ENCODE peak calls at places on chromosomes 4 and X, in six cellular contexts. J is gastrocnemius medialis, K is prostate gland, Y is breast epithelium, C is A549, B is tibial nerve. G is an unnamed sample.
A peak's percentile ranks its signal among the peaks of the same experiment; 100 is the strongest.

GRCh38 chrX:72094894-72095293 is 36.8 kb downstream of the RTL5 start:
- DNase-seq in B (no peak), J (no peak), K (no peak), Y (no peak), C (no peak), G (no peak)

GRCh38 chrX:110915579-110915978 is 120.0 kb upstream of the CHRDL1 start:
- DNase-seq in Y (no peak), K (no peak), C (no peak), B (no peak), J (no peak), G (no peak)

GRCh38 chr4:144787365-144788263 is 141.7 kb downstream of the HHIP start:
- DNase-seq in B (no peak), Y (no peak), K (no peak), C (peak; percentile 7), J (no peak), G (no peak)

GRCh38 chrX:41931591-41931990 is 8.2 kb upstream of the CASK start:
- DNase-seq in J (no peak), K (no peak), Y (no peak), B (no peak), C (no peak), G (no peak)

GRCh38 chr4:137819964-137820383 is 287.7 kb upstream of the PCDH18 start:
- DNase-seq in B (no peak), J (no peak), C (peak; percentile 1), Y (no peak), K (peak; percentile 9), G (no peak)

GRCh38 chrX:28498658-28499057 is 88.6 kb upstream of the IL1RAPL1 start:
- DNase-seq in J (no peak), Y (no peak), C (no peak), K (no peak), B (no peak), G (no peak)

GRCh38 chr4:140237616-140238352 is 83.8 kb upstream of the MAML3 start:
- DNase-seq in C (no peak), K (peak; percentile 50), Y (peak; percentile 54), J (peak; percentile 70), B (peak; percentile 64), G (peak; percentile 86)

GRCh38 chrX:111101580-111101979 is 5.6 kb downstream of the PAK3 start:
- DNase-seq in Y (no peak), C (no peak), K (no peak), J (no peak), B (no peak), G (peak; percentile 37)

GRCh38 chr4:7195138-7195510 is 2.8 kb downstream of the SORCS2 start:
- DNase-seq in B (peak; percentile 11), C (no peak), J (no peak), K (no peak), Y (peak; percentile 17), G (peak; percentile 14)

GRCh38 chr4:98851806-98852205 is 77.1 kb downstream of the EIF4E start:
- DNase-seq in K (no peak), C (no peak), J (no peak), B (no peak), Y (no peak), G (no peak)

GRCh38 chrX:12867746-12868145 is 874 bp downstream of the TLR7 start:
- DNase-seq in C (no peak), B (no peak), J (no peak), Y (no peak), K (no peak), G (no peak)

GRCh38 chr4:161252520-161253141 is 911.2 kb downstream of the FSTL5 start:
- DNase-seq in C (peak; percentile 11), Y (no peak), J (no peak), K (no peak), B (no peak), G (no peak)

GRCh38 chr4:156815717-156816319 is 155.8 kb downstream of the PDGFC start:
- DNase-seq in Y (no peak), J (no peak), C (no peak), B (no peak), K (no peak), G (no peak)

GRCh38 chrX:13223868-13224555 is 95.8 kb downstream of the ATXN3L start:
- DNase-seq in K (no peak), C (peak; percentile 64), J (no peak), B (no peak), Y (no peak), G (no peak)

GRCh38 chr4:99635601-99636000 is 22.0 kb downstream of the C4orf54 start:
- DNase-seq in J (no peak), C (no peak), Y (no peak), K (no peak), B (no peak), G (no peak)

GRCh38 chrX:154013614-154014360 is 5.9 kb downstream of the IRAK1 start:
- DNase-seq in Y (no peak), C (peak; percentile 64), K (no peak), J (no peak), B (no peak), G (peak; percentile 46)

GRCh38 chr4:74529284-74530041 is 84.5 kb downstream of the AREG start:
- DNase-seq in J (no peak), K (no peak), Y (no peak), C (no peak), B (no peak), G (no peak)

GRCh38 chrX:108165349-108166111 is 74.0 kb downstream of the ATG4A start:
- DNase-seq in Y (no peak), B (no peak), K (no peak), C (peak; percentile 38), J (no peak), G (peak; percentile 31)

GRCh38 chr4:52932586-52933482 is 70.7 kb downstream of the RASL11B start:
- DNase-seq in B (no peak), Y (no peak), K (no peak), J (no peak), C (no peak), G (no peak)

GRCh38 chrX:111123125-111123524 is 27.1 kb downstream of the PAK3 start:
- DNase-seq in J (no peak), Y (no peak), C (no peak), K (no peak), B (no peak), G (no peak)

GRCh38 chr4:187362937-187363336 is 632.6 kb upstream of the ZFP42 start:
- DNase-seq in J (no peak), B (no peak), K (no peak), C (no peak), Y (no peak), G (no peak)

DNA sequence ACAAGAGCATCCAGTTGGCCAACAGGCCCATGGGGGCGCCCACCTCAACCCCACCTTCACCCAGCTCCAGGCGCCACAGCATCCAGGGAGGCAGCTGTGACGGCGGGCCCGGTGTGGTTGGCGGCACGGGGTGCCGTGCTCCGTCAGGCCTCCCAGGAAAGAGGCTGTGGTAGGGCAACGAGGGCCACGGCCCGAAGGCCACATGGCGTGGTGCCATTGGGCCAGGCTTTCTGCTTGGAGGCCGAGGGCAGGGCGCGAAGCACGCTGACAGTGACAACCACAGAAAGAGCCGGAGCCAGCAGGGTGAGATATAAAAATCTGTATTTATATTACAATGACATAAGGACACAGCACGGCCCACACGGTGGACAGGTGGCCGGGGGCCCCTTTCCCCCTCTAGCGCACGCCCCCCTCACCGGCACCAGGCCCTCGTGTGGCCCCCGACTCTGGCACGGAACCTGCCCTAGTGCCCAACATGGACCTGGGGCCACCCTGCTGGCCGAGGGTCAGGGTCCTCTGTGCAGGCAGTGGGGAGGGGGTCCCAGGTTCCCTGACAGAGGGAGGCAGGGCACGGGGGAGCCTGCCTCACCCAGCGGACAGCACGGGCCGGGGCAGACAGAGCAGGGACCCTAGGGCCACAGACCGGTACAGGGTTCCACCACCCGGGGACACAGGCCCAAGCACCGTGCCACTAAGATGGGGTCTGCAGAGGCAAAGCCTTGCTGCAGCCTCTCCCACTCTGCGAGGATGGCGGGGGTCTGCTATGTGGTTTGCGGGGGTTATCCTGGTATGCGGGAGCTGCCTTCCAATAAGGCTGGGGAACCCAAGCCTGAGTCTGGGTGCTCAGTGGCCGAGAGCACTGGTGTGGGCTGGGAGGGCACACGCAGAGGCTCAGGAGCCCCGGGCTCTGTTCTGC is 5.5 kb upstream of the HAUS3 start:
- DNase-seq in K (no peak), Y (no peak), B (no peak), J (no peak), C (no peak), G (peak; percentile 15)
- TF ChIP-seq POLR2A in K (no peak), Y (no peak), B (no peak), J (no peak), C (no peak), G (no peak)

GRCh38 chr4:82784615-82785247 is 13.9 kb downstream of the SCD5 start:
- DNase-seq in J (no peak), B (no peak), C (no peak), K (no peak), Y (no peak), G (no peak)

GRCh38 chr4:82786004-82786400 is 12.6 kb downstream of the SCD5 start:
- DNase-seq in J (no peak), K (no peak), C (no peak), B (no peak), Y (no peak), G (no peak)

GRCh38 chr4:82785248-82786003 is 13.2 kb downstream of the SCD5 start:
- DNase-seq in J (no peak), K (no peak), C (peak; percentile 48), B (no peak), Y (no peak), G (no peak)

GRCh38 chr4:82780398-82781231 is 18.0 kb downstream of the SCD5 start:
- DNase-seq in B (peak; percentile 83), K (peak; percentile 49), J (no peak), C (no peak), Y (peak; percentile 69), G (peak; percentile 49)

DNA sequence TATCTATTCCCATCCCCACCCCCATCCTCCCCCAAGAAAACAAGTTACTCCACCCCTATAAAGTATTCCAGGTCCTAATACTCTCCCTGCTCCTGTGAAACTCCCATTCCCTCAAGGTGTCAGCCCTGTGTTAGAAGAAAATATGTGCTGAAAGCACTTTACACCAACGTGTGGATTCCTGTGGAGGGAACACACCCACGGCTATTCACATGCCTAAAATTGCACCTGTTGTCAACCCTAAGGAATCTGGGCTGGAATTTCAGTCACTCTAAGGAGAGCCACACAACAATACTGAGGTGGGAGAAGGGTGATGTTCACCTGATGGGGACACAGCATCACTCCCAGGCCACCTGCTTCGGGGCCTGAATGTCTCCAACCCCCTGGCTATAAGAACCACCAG is 16.0 kb downstream of the SCD5 start:
- DNase-seq in J (no peak), B (no peak), K (no peak), C (no peak), Y (no peak), G (no peak)
- H3K4me1 ChIP-seq in J (no peaks in the 10 kb centered on the region), B (peaks cover 20% of the 10 kb centered on the region), K (no peaks in the 10 kb centered on the region), C (peaks cover 64% of the 10 kb centered on the region), Y (no peaks in the 10 kb centered on the region), G (no peaks in the 10 kb centered on the region)

DNA sequence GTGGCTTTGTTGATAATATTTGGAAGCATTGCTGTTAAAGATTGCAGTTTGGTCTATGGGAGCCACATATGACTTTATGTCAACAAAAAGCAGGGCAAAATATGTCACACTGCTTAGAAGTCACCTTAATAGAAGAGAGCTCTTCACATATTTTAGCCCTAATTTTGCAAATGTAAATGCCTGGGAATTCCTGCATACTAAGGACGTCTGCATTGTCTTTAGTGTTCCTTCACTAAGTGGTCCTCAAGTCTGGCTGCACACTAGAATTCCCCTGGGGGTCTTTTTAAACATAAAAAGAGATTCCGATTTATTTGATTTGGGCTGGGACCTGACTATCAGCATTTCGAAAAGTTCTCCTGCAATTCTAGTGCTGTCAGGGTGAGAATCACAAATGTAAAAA is 495.1 kb upstream of the FAM241A start:
- DNase-seq in J (no peak), Y (no peak), C (no peak), B (no peak), K (no peak), G (no peak)
- TF ChIP-seq POLR2A in J (no peak), Y (no peak), C (no peak), B (no peak), K (no peak), G (no peak)

GRCh38 chrX:155068165-155068564 is 2.8 kb downstream of the CMC4 start:
- DNase-seq in J (no peak), C (peak; percentile 41), Y (no peak), K (no peak), B (no peak), G (no peak)
- H3K4me1 ChIP-seq in J (peaks cover 20% of the 10 kb centered on the region), C (peaks cover 63% of the 10 kb centered on the region), Y (no peaks in the 10 kb centered on the region), K (no peaks in the 10 kb centered on the region), B (peaks cover 7% of the 10 kb centered on the region), G (no peaks in the 10 kb centered on the region)